ENCODE peak calls at places on chromosomes 11 and 22, in seven cellular contexts. A is mesendoderm; Z is brain microvascular endothelial cell; N is psoas muscle; J is colonic mucosa; W is CD4-positive, alpha-beta memory T cell; G is aorta. L is an unnamed sample.
A peak's percentile ranks its signal among the peaks of the same experiment; 100 is the strongest.

GRCh38 chr22:19571995-19572394 is 47.8 kb upstream of the CLDN5 start:
- DNase-seq in A (no peak), Z (no peak), N (no peak), J (no peak), W (no peak), G (no peak), L (no peak)

GRCh38 chr11:66700742-66701141 is 23.1 kb upstream of the RBM4B start:
- DNase-seq in A (no peak), Z (no peak), N (no peak), J (no peak), W (no peak), G (no peak), L (no peak)

GRCh38 chr22:22030493-22031182 is 48.1 kb upstream of the TOP3B start:
- DNase-seq in A (peak; percentile 57), Z (no peak), N (peak; percentile 25), J (no peak), W (no peak), G (no peak), L (no peak)

GRCh38 chr11:44426119-44426518 is 116.2 kb upstream of the ALX4 start:
- DNase-seq in A (no peak), Z (no peak), N (no peak), J (no peak), W (no peak), G (no peak), L (no peak)

GRCh38 chr11:134026655-134027343 is 42.1 kb upstream of the JAM3 start:
- DNase-seq in A (peak; percentile 76), Z (no peak), N (no peak), J (no peak), W (no peak), G (no peak), L (no peak)

GRCh38 chr11:61325649-61326414 is 7.1 kb downstream of the DDB1 start:
- DNase-seq in A (no peak), Z (no peak), N (no peak), J (no peak), W (no peak), G (no peak), L (no peak)

GRCh38 chr11:58059011-58059358 is 28.2 kb downstream of the OR6Q1 start:
- DNase-seq in A (peak; percentile 96), Z (peak; percentile 81), N (no peak), J (no peak), W (no peak), G (no peak), L (no peak)

GRCh38 chr22:27941143-27941542 is 22.1 kb upstream of the PITPNB start:
- DNase-seq in A (no peak), Z (no peak), N (no peak), J (no peak), W (no peak), G (no peak), L (no peak)

GRCh38 chr11:42631223-42631843 is 680.5 kb upstream of the API5 start:
- DNase-seq in A (peak; percentile 56), Z (peak; percentile 36), N (no peak), J (no peak), W (no peak), G (no peak), L (no peak)

GRCh38 chr11:117985953-117986887 is at the start of gene IL10RA:
- DNase-seq in A (peak; percentile 84), Z (peak; percentile 32), N (peak; percentile 81), J (peak; percentile 90), W (peak; percentile 84), G (peak; percentile 91), L (no peak)

GRCh38 chr11:30653606-30654005 is 67.5 kb upstream of the MPPED2 start:
- DNase-seq in A (no peak), Z (no peak), N (no peak), J (no peak), W (no peak), G (no peak), L (no peak)

GRCh38 chr11:70746351-70746750 is 348.0 kb downstream of the CTTN start:
- DNase-seq in A (no peak), Z (no peak), N (no peak), J (no peak), W (no peak), G (no peak), L (no peak)

GRCh38 chr22:26887456-26887855 is 230.1 kb downstream of the MIAT start:
- DNase-seq in A (peak; percentile 46), Z (peak; percentile 78), N (no peak), J (no peak), W (no peak), G (no peak), L (no peak)

GRCh38 chr11:123206671-123207421 is 11.8 kb upstream of the CLMP start:
- DNase-seq in A (peak; percentile 95), Z (no peak), N (no peak), J (no peak), W (no peak), G (no peak), L (no peak)

GRCh38 chr11:57453543-57454177 is 6.7 kb upstream of the RTN4RL2 start:
- DNase-seq in A (no peak), Z (no peak), N (no peak), J (peak; percentile 72), W (no peak), G (no peak), L (no peak)

GRCh38 chr11:109378049-109378448 is 43.9 kb upstream of the C11orf87 start:
- DNase-seq in A (no peak), Z (no peak), N (no peak), J (no peak), W (no peak), G (no peak), L (no peak)

GRCh38 chr11:21323617-21324016 is 654.2 kb downstream of the NELL1 start:
- DNase-seq in A (peak; percentile 36), Z (no peak), N (no peak), J (no peak), W (no peak), G (no peak), L (no peak)

GRCh38 chr11:126586303-126586627 is 230.8 kb downstream of the ST3GAL4 start:
- DNase-seq in A (no peak), Z (no peak), N (no peak), J (no peak), W (no peak), G (no peak), L (no peak)
- H3K4me3 ChIP-seq in A (no peak overlapping the region), Z (peak overlapping the region; percentile 29), N (peak overlapping the region; percentile 35), J (no peak overlapping the region), W (no peak overlapping the region), G (no peak overlapping the region), L (no peak overlapping the region)

DNA sequence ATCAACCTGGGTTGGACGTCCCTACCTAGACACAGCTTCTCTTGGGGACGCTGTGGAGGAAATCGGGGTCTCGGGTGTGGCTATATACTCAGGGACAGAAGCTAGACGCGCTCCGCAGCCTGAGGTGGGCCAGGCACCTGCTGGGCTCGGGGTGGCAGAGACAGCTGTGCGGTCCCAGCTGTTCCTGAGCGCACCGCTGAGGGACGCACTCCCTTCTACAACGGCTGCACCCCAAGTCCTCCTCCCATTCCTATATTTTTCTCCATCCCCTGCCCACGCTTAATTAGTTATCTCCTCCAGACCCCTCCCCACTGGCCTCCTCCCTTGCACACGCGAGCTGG is 188 bp upstream of the MTNR1B start:
- DNase-seq in A (no peak), Z (no peak), N (no peak), J (no peak), W (no peak), G (no peak), L (no peak)
- H3K4me3 ChIP-seq in A (no peak overlapping the region), Z (no peak overlapping the region), N (no peak overlapping the region), J (no peak overlapping the region), W (no peak overlapping the region), G (no peak overlapping the region), L (no peak overlapping the region)

GRCh38 chr11:130703489-130704190 is 212.6 kb downstream of the SNX19 start:
- DNase-seq in A (no peak), Z (no peak), N (no peak), J (no peak), W (no peak), G (no peak), L (no peak)
- H3K4me3 ChIP-seq in A (no peak overlapping the region), Z (no peak overlapping the region), N (no peak overlapping the region), J (no peak overlapping the region), W (no peak overlapping the region), G (no peak overlapping the region), L (no peak overlapping the region)

GRCh38 chr11:111910637-111911562 is 670 bp downstream of the CRYAB start:
- DNase-seq in A (no peak), Z (no peak), N (no peak), J (no peak), W (no peak), G (no peak), L (no peak)

GRCh38 chr11:111913031-111913861 is 712 bp downstream of the HSPB2 start:
- DNase-seq in A (no peak), Z (no peak), N (no peak), J (no peak), W (no peak), G (peak; percentile 62), L (no peak)

GRCh38 chr11:111913997-111914396 is 1.5 kb downstream of the HSPB2 start:
- DNase-seq in A (no peak), Z (peak; percentile 59), N (peak; percentile 51), J (no peak), W (no peak), G (peak; percentile 84), L (no peak)

GRCh38 chr11:111911563-111912401 is at the start of gene CRYAB:
- DNase-seq in A (peak; percentile 62), Z (peak; percentile 71), N (peak; percentile 93), J (peak; percentile 54), W (no peak), G (peak; percentile 92), L (no peak)

GRCh38 chr11:111912535-111912934 is at the start of gene HSPB2:
- DNase-seq in A (no peak), Z (no peak), N (peak; percentile 52), J (no peak), W (no peak), G (peak; percentile 65), L (no peak)
- H3K4me3 ChIP-seq in A (no peak within 1 kb of the TSS), Z (peak within 1 kb of the TSS; percentile 24), N (peak within 1 kb of the TSS; percentile 82), J (peak within 1 kb of the TSS; percentile 19), W (no peak within 1 kb of the TSS), G (peak within 1 kb of the TSS; percentile 79), L (no peak within 1 kb of the TSS)

DNA sequence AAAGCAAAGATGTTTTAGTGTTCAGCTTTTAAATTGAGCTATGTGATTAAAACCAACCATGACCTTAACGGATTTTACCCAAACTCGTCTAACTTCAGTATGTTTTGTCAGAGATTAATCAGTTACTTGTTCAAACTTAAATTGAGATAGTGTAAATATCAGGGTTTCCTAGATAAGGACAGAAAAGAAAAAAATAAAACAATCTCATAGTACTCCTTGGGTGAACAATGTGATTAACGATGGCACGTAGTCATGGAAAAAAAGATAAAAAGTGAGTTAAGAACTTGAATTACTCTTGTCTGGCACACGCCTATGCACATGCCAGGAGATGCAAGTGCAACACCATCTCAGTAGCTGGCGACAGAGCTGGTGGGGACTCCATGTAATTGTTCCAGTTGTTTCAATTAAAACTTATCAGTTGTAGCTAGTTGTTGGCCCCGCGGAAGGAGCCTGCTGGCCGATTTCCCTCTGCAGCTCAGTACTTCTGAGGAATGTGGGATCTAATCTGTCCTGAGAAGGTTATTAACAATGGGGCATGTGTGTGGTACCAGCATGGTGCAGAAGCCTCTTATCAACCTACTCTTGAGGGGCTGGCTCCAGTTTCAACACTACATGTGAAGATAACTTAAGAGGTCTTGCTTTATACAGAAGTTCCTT is 3.0 kb downstream of the RASSF10 start:
- DNase-seq in A (peak; percentile 98), Z (no peak), N (no peak), J (peak; percentile 50), W (no peak), G (no peak), L (no peak)
- H3K4me3 ChIP-seq in A (no peak overlapping the region), Z (no peak overlapping the region), N (peak overlapping the region; percentile 32), J (no peak overlapping the region), W (no peak overlapping the region), G (no peak overlapping the region), L (no peak overlapping the region)

L was measured in GM12864.